ENCODE peak calls at places on chromosomes 5 and 9, in eight cellular contexts. M is tibial nerve, D is IMR-90, K is endothelial cell of umbilical vein, G is HepG2, U is HCT116, C is prostate gland, Y is vagina. H is an unnamed sample.

GRCh38 chr5:118551031-118551430 is 437.3 kb downstream of the DTWD2 start:
- DNase-seq in M (no peak), C (no peak), D (no peak), U (no peak), K (no peak), G (no peak), Y (no peak), H (no peak)

GRCh38 chr9:88871669-88872068 is 119.6 kb upstream of the S1PR3 start:
- DNase-seq in M (no peak), G (no peak), Y (no peak), C (no peak), K (no peak), D (no peak), U (no peak), H (no peak)

GRCh38 chr5:82359286-82359685 is 81.1 kb upstream of the RPS23 start:
- DNase-seq in U (no peak), K (no peak), D (no peak), C (no peak), Y (no peak), M (no peak), G (no peak), H (no peak)

GRCh38 chr5:153798830-153799229 is 239.9 kb downstream of the FAM114A2 start:
- DNase-seq in U (no peak), K (no peak), G (no peak), D (no peak), C (no peak), Y (no peak), M (no peak), H (no peak)

GRCh38 chr5:159051431-159052281 is 48.1 kb downstream of the EBF1 start:
- DNase-seq in M (no peak), Y (no peak), G (no peak), C (no peak), K (peak; percentile 5), U (no peak), D (no peak), H (no peak)

GRCh38 chr5:37723147-37723961 is 116.5 kb downstream of the GDNF start:
- DNase-seq in K (no peak), C (no peak), M (no peak), D (no peak), U (peak; percentile 12), Y (no peak), G (no peak), H (no peak)

GRCh38 chr5:172885594-172886340 is 51.7 kb downstream of the ERGIC1 start:
- DNase-seq in K (no peak), M (no peak), C (no peak), G (no peak), U (no peak), D (no peak), Y (no peak), H (no peak)

GRCh38 chr5:104241051-104241450 is 678.5 kb upstream of the NUDT12 start:
- DNase-seq in K (no peak), C (no peak), U (no peak), D (no peak), Y (no peak), M (no peak), G (no peak), H (no peak)

GRCh38 chr9:133252301-133252776 is 22.7 kb downstream of the ABO start:
- DNase-seq in U (peak; percentile 27), M (no peak), Y (peak; percentile 85), K (no peak), G (no peak), D (no peak), C (no peak), H (no peak)

GRCh38 chr5:14428302-14429081 is 153.1 kb upstream of the OTULINL start:
- DNase-seq in G (no peak), Y (no peak), K (peak; percentile 78), C (no peak), U (no peak), D (peak; percentile 70), M (no peak), H (no peak)

GRCh38 chr5:90888511-90889324 is 330.1 kb downstream of the ADGRV1 start:
- DNase-seq in M (no peak), D (peak; percentile 35), Y (no peak), U (no peak), K (peak; percentile 98), G (peak; percentile 64), C (no peak), H (no peak)

GRCh38 chr9:35191105-35191504 is 29.3 kb downstream of the UNC13B start:
- DNase-seq in K (no peak), Y (no peak), C (no peak), U (no peak), G (no peak), M (no peak), D (no peak), H (no peak)

GRCh38 chr9:35180801-35181200 is 19.0 kb downstream of the UNC13B start:
- DNase-seq in C (no peak), M (no peak), G (no peak), D (no peak), U (no peak), K (no peak), Y (no peak), H (no peak)

GRCh38 chr9:35186524-35186923 is 24.7 kb downstream of the UNC13B start:
- DNase-seq in D (no peak), G (no peak), C (no peak), U (no peak), M (no peak), Y (no peak), K (no peak), H (no peak)
- TF ChIP-seq POLR2A in D (no peak), G (no peak), C (no peak), U (no peak), M (no peak), Y (no peak), K (no peak), H (no peak)

DNA sequence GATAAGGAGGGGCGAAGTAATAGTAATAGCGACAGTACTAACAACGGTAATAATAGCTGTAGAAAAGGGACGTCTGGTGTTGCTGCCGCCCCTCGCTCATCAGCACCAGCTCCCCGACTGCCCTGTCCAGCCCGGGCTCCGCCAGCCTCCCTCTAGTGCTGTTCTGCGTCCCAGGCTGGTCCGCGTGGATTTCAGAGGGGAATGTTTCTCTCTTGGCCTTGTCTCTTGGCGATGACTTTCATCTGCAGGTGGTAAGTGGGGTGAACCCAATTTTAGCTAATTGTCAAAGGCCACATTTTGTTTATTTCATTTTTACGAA is 592 bp downstream of the SNCAIP start:
- DNase-seq in K (no peak), D (peak; percentile 40), G (no peak), C (peak; percentile 7), M (peak; percentile 11), U (no peak), Y (no peak), H (no peak)
- H3K4me3 ChIP-seq in K (peak overlapping the region; percentile 59), D (peak overlapping the region; percentile 54), G (peak overlapping the region; percentile 62), C (peak overlapping the region; percentile 46), M (peak overlapping the region; percentile 75), U (peak overlapping the region; percentile 51), Y (peak overlapping the region; percentile 81), H (peak overlapping the region; percentile 68)

GRCh38 chr5:181246276-181247050 is 2.8 kb upstream of the RACK1 start:
- DNase-seq in G (peak; percentile 74), U (peak; percentile 62), C (peak; percentile 84), D (peak; percentile 78), K (peak; percentile 78), M (peak; percentile 82), Y (peak; percentile 90), H (peak; percentile 97)
- TF ChIP-seq POLR2A in G (peak; percentile 62), U (peak; percentile 19), C (no peak), D (peak; percentile 78), K (no peak), M (peak; percentile 69), Y (peak; percentile 45), H (no peak)

GRCh38 chr9:34001308-34001707 is 47.4 kb downstream of the UBAP2 start:
- DNase-seq in G (no peak), K (no peak), C (no peak), U (no peak), D (no peak), M (no peak), Y (no peak), H (no peak)
- H3K4me3 ChIP-seq in G (no peak overlapping the region), K (no peak overlapping the region), C (no peak overlapping the region), U (no peak overlapping the region), D (no peak overlapping the region), M (no peak overlapping the region), Y (no peak overlapping the region), H (no peak overlapping the region)

DNA sequence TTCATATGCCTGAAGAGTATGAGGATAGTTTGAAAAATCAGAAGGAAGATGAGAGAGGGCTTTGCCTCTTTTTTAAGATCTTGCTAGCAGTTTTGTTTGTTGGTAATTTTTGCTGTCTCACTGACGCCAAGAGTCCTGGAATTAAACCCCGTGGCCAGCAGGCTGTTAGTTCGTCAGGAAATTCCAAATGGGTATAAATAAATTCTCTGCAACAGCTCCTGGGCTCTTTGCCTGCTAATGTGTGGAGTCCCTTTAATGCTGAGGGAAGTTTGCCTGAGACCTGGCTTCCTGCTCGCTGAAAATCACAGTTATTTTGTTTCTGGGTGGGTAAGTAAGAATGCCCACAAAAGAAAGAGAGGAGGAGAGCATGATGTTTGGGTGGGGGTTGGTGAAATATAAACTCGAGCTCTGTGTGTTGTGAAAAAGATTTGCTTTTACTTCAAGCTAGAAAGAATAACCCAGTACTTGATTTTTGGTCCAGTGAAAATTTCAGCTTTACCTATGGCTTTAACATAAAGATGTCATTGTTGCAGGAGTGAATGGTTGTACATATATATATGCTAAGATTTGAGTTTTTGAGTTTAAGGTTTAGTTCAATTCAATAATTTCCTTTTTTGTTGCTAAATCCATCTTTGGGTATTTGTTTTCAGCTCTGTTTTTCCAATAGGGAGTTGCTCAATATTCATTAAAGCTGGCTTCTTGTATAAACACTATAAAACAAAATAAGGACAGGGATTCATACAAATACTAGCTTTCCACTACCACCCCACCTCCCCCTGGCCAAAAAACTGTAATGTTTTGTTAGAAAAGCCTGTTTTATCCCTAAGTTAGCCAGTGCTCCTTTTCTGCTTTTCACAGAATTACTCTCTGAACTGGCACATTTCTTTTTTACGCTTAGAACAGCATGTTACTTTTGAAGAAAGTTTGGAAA is 147.8 kb upstream of the DMRT1 start:
- DNase-seq in G (no peak), M (peak; percentile 52), D (peak; percentile 86), Y (peak; percentile 86), U (no peak), C (peak; percentile 61), K (peak; percentile 92), H (no peak)
- TF ChIP-seq POLR2A in G (no peak), M (no peak), D (peak; percentile 69), Y (no peak), U (no peak), C (no peak), K (peak; percentile 72), H (no peak)

GRCh38 chr9:87581513-87581912 is 83.8 kb downstream of the DAPK1 start:
- DNase-seq in U (no peak), K (peak; percentile 82), Y (no peak), M (peak; percentile 14), C (no peak), D (no peak), G (no peak), H (no peak)
- H3K4me3 ChIP-seq in U (no peak overlapping the region), K (no peak overlapping the region), Y (no peak overlapping the region), M (no peak overlapping the region), C (no peak overlapping the region), D (no peak overlapping the region), G (no peak overlapping the region), H (no peak overlapping the region)

DNA sequence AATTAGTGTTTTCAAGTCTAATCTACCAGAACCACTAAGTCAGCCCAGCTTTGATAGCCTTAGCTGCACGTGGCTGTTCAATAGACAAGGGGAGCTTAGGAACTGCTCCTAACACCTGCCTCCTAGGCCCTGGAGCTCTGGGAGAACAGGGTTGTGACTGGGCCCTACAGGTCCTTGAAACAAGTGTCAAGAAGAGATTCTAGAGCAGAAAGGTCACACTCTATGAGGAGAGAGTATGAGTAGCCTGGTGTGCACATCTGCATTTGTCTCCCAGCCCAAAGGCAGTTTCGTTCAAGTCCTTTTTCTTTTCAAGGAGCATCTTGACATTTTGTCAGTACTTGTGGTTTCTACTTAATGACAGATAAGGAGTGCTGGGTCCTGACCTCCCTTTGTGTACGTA is 206.1 kb downstream of the PRELID2 start:
- DNase-seq in M (no peak), G (no peak), Y (no peak), C (no peak), D (no peak), U (no peak), K (no peak), H (no peak)
- TF ChIP-seq POLR2A in M (no peak), G (no peak), Y (no peak), C (no peak), D (no peak), U (no peak), K (no peak), H (no peak)

H was measured in esophagus muscularis mucosa.